ENCODE peak calls at places on chromosomes 5 and 9, in six cellular contexts. F is HCT116, U is sciatic nerve, C is amygdala, J is B cell, S is body of pancreas. O is an unnamed sample.

GRCh38 chr5:25905646-25906045 is 1132.7 kb downstream of the CDH9 start:
- DNase-seq in F (no peak), U (no peak), C (no peak), J (no peak), S (no peak), O (no peak)

GRCh38 chr5:1808466-1808865 is 7.3 kb downstream of the NDUFS6 start:
- DNase-seq in F (no peak), U (no peak), C (no peak), J (no peak), S (no peak), O (no peak)

GRCh38 chr9:34647651-34648050 is 1.2 kb downstream of the GALT start:
- DNase-seq in F (no peak), U (no peak), C (no peak), J (no peak), S (no peak), O (no peak)

GRCh38 chr5:131635755-131636479 is 888 bp upstream of the RAPGEF6 start:
- DNase-seq in F (no peak), U (no peak), C (no peak), J (no peak), S (no peak), O (no peak)

GRCh38 chr5:65076251-65076869 is 307.6 kb downstream of the CWC27 start:
- DNase-seq in F (peak), U (no peak), C (no peak), J (peak), S (peak), O (peak)

GRCh38 chr9:132141364-132141947 is 20.4 kb upstream of the NTNG2 start:
- DNase-seq in F (no peak), U (no peak), C (peak), J (no peak), S (peak), O (peak)

GRCh38 chr9:16867571-16868311 is 2.7 kb downstream of the BNC2 start:
- DNase-seq in F (no peak), U (no peak), C (no peak), J (no peak), S (no peak), O (no peak)

GRCh38 chr5:91296691-91297143 is 86.4 kb downstream of the ARRDC3 start:
- DNase-seq in F (no peak), U (peak), C (no peak), J (no peak), S (peak), O (peak)

O was measured in A172.